ENCODE peak calls at places on chromosome 20, in four cellular contexts. One of them, this sample, is unnamed.

GRCh38 chr20:32580970-32581838 is 3.9 kb downstream of the NOL4L start:
- DNase-seq in AG04450: no peak
- DNase-seq in heart left ventricle: no peak
- DNase-seq in OCI-LY7: peak
- DNase-seq in this sample: peak

GRCh38 chr20:23399568-23400241 is 21.6 kb downstream of the NAPB start:
- DNase-seq in heart left ventricle: no peak
- DNase-seq in OCI-LY7: no peak
- DNase-seq in AG04450: no peak
- DNase-seq in this sample: no peak

GRCh38 chr20:4455301-4455701 is 266.4 kb upstream of the PRND start:
- DNase-seq in OCI-LY7: no peak
- DNase-seq in heart left ventricle: no peak
- DNase-seq in AG04450: no peak
- DNase-seq in this sample: no peak

GRCh38 chr20:50513169-50514034 is 3.2 kb downstream of the PTPN1 start:
- DNase-seq in OCI-LY7: no peak
- DNase-seq in AG04450: no peak
- DNase-seq in heart left ventricle: no peak
- DNase-seq in this sample: no peak

GRCh38 chr20:34815636-34816035 is 9.8 kb downstream of the NCOA6 start:
- DNase-seq in OCI-LY7: no peak
- DNase-seq in heart left ventricle: no peak
- DNase-seq in AG04450: no peak
- DNase-seq in this sample: no peak

GRCh38 chr20:19233025-19233794 is 20.8 kb downstream of the SLC24A3 start:
- DNase-seq in AG04450: no peak
- DNase-seq in heart left ventricle: no peak
- DNase-seq in OCI-LY7: no peak
- DNase-seq in this sample: no peak

GRCh38 chr20:45359406-45360148 is 3.4 kb upstream of the SYS1 start:
- DNase-seq in OCI-LY7: no peak
- DNase-seq in heart left ventricle: no peak
- DNase-seq in AG04450: no peak
- DNase-seq in this sample: no peak

GRCh38 chr20:24100370-24101011 is 111.9 kb upstream of the GGTLC1 start:
- DNase-seq in OCI-LY7: peak
- DNase-seq in heart left ventricle: no peak
- DNase-seq in AG04450: no peak
- DNase-seq in this sample: peak

GRCh38 chr20:19427913-19428800 is 215.7 kb downstream of the SLC24A3 start:
- DNase-seq in AG04450: no peak
- DNase-seq in OCI-LY7: no peak
- DNase-seq in heart left ventricle: no peak
- DNase-seq in this sample: no peak

GRCh38 chr20:14580426-14581074 is 243.1 kb upstream of the FLRT3 start:
- DNase-seq in heart left ventricle: no peak
- DNase-seq in OCI-LY7: no peak
- DNase-seq in AG04450: no peak
- DNase-seq in this sample: no peak

GRCh38 chr20:4613184-4613583 is 108.5 kb upstream of the PRND start:
- DNase-seq in OCI-LY7: no peak
- DNase-seq in heart left ventricle: no peak
- DNase-seq in AG04450: no peak
- DNase-seq in this sample: no peak

GRCh38 chr20:32585519-32586127 is 490 bp upstream of the NOL4L start:
- DNase-seq in AG04450: no peak
- DNase-seq in heart left ventricle: no peak
- DNase-seq in OCI-LY7: no peak
- DNase-seq in this sample: no peak

GRCh38 chr20:25236450-25237304 is 11.2 kb upstream of the PYGB start:
- DNase-seq in OCI-LY7: no peak
- DNase-seq in heart left ventricle: no peak
- DNase-seq in AG04450: no peak
- DNase-seq in this sample: no peak

GRCh38 chr20:49586967-49587587 is 19.1 kb upstream of the PTGIS start:
- DNase-seq in OCI-LY7: no peak
- DNase-seq in heart left ventricle: no peak
- DNase-seq in AG04450: peak
- DNase-seq in this sample: no peak

GRCh38 chr20:31972481-31973386 is 4.8 kb downstream of the XKR7 start:
- DNase-seq in OCI-LY7: no peak
- DNase-seq in heart left ventricle: no peak
- DNase-seq in AG04450: no peak
- DNase-seq in this sample: no peak

GRCh38 chr20:1897965-1898464 is 2.8 kb downstream of the SIRPA start:
- DNase-seq in AG04450: no peak
- DNase-seq in OCI-LY7: peak
- DNase-seq in heart left ventricle: peak
- DNase-seq in this sample: no peak

GRCh38 chr20:1898496-1899168 is 3.4 kb downstream of the SIRPA start:
- DNase-seq in AG04450: no peak
- DNase-seq in OCI-LY7: no peak
- DNase-seq in heart left ventricle: no peak
- DNase-seq in this sample: no peak

GRCh38 chr20:1896859-1897258 is 1.7 kb downstream of the SIRPA start:
- DNase-seq in AG04450: no peak
- DNase-seq in heart left ventricle: no peak
- DNase-seq in OCI-LY7: no peak
- DNase-seq in this sample: no peak

GRCh38 chr20:1895674-1896496 is 678 bp downstream of the SIRPA start:
- DNase-seq in heart left ventricle: no peak
- DNase-seq in AG04450: no peak
- DNase-seq in OCI-LY7: no peak
- DNase-seq in this sample: no peak

GRCh38 chr20:1897486-1897885 is 2.3 kb downstream of the SIRPA start:
- DNase-seq in heart left ventricle: no peak
- DNase-seq in OCI-LY7: no peak
- DNase-seq in AG04450: no peak
- DNase-seq in this sample: no peak
- H3K4me3 ChIP-seq in heart left ventricle: no peak
- H3K4me3 ChIP-seq in OCI-LY7: peak
- H3K4me3 ChIP-seq in AG04450: no peak
- H3K4me3 ChIP-seq in this sample: no peak

GRCh38 chr20:37346232-37346525 is 239 bp downstream of the SRC start:
- DNase-seq in AG04450: no peak
- DNase-seq in OCI-LY7: no peak
- DNase-seq in heart left ventricle: no peak
- DNase-seq in this sample: no peak
- H3K4me3 ChIP-seq in AG04450: peak
- H3K4me3 ChIP-seq in OCI-LY7: no peak
- H3K4me3 ChIP-seq in heart left ventricle: peak
- H3K4me3 ChIP-seq in this sample: peak

GRCh38 chr20:17931513-17931912 is 37.1 kb downstream of the SNX5 start:
- DNase-seq in AG04450: no peak
- DNase-seq in heart left ventricle: no peak
- DNase-seq in OCI-LY7: no peak
- DNase-seq in this sample: no peak

GRCh38 chr20:17935761-17936160 is 32.8 kb downstream of the SNX5 start:
- DNase-seq in AG04450: no peak
- DNase-seq in heart left ventricle: no peak
- DNase-seq in OCI-LY7: no peak
- DNase-seq in this sample: no peak

GRCh38 chr20:17934141-17934862 is 34.3 kb downstream of the SNX5 start:
- DNase-seq in OCI-LY7: no peak
- DNase-seq in heart left ventricle: no peak
- DNase-seq in AG04450: no peak
- DNase-seq in this sample: no peak

GRCh38 chr20:17935186-17935585 is 33.4 kb downstream of the SNX5 start:
- DNase-seq in AG04450: no peak
- DNase-seq in heart left ventricle: no peak
- DNase-seq in OCI-LY7: no peak
- DNase-seq in this sample: no peak

DNA sequence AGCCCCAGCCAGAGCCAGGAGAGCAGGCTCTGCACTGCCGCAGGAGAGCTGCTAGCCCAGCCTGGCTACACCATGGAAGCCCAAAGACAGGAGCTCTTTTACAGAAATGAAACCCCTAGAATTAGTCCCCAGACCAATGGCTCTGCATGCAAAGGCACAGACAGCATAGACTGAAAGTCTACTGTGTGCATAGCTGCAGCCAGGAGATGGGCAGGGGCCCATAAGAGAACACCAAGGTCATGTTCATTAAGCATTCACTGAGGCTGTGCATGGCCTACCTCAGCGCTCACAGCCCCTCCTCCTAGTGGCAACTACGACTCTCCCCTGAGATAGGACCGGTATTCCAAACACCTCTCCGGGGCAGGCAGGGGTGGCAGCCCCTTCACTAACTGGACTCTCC is 34.9 kb downstream of the SNX5 start:
- DNase-seq in AG04450: no peak
- DNase-seq in OCI-LY7: no peak
- DNase-seq in heart left ventricle: no peak
- DNase-seq in this sample: no peak
- H3K4me3 ChIP-seq in AG04450: no peak
- H3K4me3 ChIP-seq in OCI-LY7: no peak
- H3K4me3 ChIP-seq in heart left ventricle: no peak
- H3K4me3 ChIP-seq in this sample: no peak

DNA sequence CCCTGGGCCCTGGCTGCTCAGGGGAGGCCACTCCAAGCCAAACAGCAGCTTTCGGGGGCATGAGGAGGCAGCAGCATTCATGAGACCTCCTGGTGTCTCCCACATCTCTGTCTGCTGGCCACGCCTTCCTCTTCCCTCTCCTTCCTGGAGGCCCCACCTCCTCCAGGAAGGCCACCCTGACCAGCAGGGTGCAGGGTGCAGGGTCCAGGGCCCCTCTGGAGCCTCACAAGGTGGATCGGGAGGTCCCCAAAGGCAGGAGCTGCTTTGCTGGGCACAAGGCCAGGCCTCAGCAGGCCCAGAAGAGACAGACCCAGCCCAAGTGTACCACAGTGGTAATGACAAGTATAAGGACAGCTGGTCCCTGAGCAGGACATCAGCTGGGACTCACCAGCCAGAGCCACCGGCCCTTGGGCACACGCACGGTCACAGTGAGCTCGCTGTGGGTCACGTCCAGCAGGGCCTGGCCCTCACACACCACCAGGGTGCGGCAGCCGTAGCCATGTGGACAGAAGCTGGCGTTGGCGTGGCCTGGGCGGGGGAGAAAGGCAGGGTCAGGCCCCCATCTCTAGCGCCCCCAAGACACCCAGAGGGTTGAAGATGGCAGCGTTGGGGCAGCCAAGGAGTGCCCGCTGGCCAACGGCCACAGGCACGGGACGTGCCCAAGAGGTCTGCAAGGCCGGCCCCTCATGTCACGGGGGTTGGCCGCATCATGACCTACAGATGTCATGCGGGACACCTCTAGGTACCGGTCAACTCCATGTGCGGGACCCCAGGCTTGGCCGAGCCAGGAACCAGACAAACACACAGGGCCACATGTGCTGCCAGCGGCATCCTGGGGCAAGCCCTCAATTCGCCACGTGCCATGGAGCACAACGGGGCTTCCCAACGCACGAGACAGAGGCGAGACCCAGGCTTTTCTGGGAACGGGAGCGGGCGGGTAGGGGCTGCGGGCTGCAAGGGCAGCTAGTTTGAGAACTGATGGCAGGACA is 26.9 kb downstream of the ADRM1 start:
- DNase-seq in AG04450: no peak
- DNase-seq in OCI-LY7: no peak
- DNase-seq in heart left ventricle: no peak
- DNase-seq in this sample: no peak
- H3K4me3 ChIP-seq in AG04450: no peak
- H3K4me3 ChIP-seq in OCI-LY7: no peak
- H3K4me3 ChIP-seq in heart left ventricle: no peak
- H3K4me3 ChIP-seq in this sample: no peak

DNA sequence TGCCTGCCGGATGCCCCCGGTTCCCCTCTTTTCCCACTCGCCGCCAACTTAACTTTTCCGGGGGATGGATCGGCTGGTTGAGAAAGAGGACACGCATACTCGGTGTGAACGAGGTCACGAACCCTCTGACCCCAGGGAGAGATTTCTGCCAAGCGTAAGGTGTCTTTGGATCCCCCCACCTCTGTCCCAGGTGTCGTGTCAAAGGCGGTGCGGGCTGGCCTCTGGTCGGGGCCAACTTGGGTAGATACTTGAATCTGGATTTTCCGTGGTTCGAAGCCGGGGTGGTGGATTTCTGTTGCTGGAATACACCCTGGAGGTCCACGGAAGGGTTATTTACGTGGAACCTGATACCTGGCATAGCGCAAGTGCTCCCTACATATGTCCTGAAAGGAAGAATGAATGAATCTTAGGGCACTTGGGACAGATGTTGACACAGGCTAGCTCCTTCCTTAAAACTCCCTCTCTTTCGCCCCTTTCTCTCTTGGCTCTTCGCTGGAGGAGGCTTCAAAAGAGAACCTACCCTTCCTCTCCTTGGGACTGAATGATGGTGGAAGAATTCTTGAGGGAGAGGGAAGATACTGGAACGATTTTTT is 1.0 kb downstream of the DOK5 start:
- DNase-seq in AG04450: no peak
- DNase-seq in OCI-LY7: no peak
- DNase-seq in heart left ventricle: no peak
- DNase-seq in this sample: no peak
- H3K4me3 ChIP-seq in AG04450: peak
- H3K4me3 ChIP-seq in OCI-LY7: no peak
- H3K4me3 ChIP-seq in heart left ventricle: peak
- H3K4me3 ChIP-seq in this sample: no peak

GRCh38 chr20:33709905-33710541 is 10.1 kb downstream of the PXMP4 start:
- DNase-seq in heart left ventricle: no peak
- DNase-seq in OCI-LY7: no peak
- DNase-seq in AG04450: no peak
- DNase-seq in this sample: no peak
- H3K4me3 ChIP-seq in heart left ventricle: no peak
- H3K4me3 ChIP-seq in OCI-LY7: no peak
- H3K4me3 ChIP-seq in AG04450: no peak
- H3K4me3 ChIP-seq in this sample: no peak

GRCh38 chr20:62858059-62858458 is 3.6 kb downstream of the TCFL5 start:
- DNase-seq in OCI-LY7: no peak
- DNase-seq in AG04450: no peak
- DNase-seq in heart left ventricle: no peak
- DNase-seq in this sample: no peak
- H3K4me3 ChIP-seq in OCI-LY7: no peak
- H3K4me3 ChIP-seq in AG04450: no peak
- H3K4me3 ChIP-seq in heart left ventricle: no peak
- H3K4me3 ChIP-seq in this sample: no peak

GRCh38 chr20:47669489-47669888 is 115.8 kb downstream of the SULF2 start:
- DNase-seq in heart left ventricle: no peak
- DNase-seq in OCI-LY7: no peak
- DNase-seq in AG04450: no peak
- DNase-seq in this sample: no peak
- H3K4me3 ChIP-seq in heart left ventricle: no peak
- H3K4me3 ChIP-seq in OCI-LY7: no peak
- H3K4me3 ChIP-seq in AG04450: no peak
- H3K4me3 ChIP-seq in this sample: no peak

This sample was measured in Jurkat, Clone E6-1.